ENCODE peak calls at places on chromosomes 12 and 14, in four cellular contexts. I is transverse colon, J is SK-N-SH, R is prostate gland. Y is an unnamed sample.

GRCh38 chr12:1915082-1915968 is 3.1 kb downstream of the CACNA2D4 start:
- DNase-seq in J (peak), R (no peak), I (no peak), Y (peak)

GRCh38 chr14:21672116-21672515 is 1.5 kb downstream of the OR4E1 start:
- DNase-seq in I (no peak), J (no peak), R (no peak), Y (no peak)

GRCh38 chr12:53071591-53072551 is 7.3 kb downstream of the SPRYD3 start:
- DNase-seq in I (peak), J (peak), R (no peak), Y (no peak)

GRCh38 chr12:46450279-46450748 is 77.7 kb upstream of the SLC38A2 start:
- DNase-seq in J (no peak), R (no peak), I (peak), Y (no peak)

GRCh38 chr12:6452908-6453630 is 1.2 kb downstream of the TAPBPL start:
- DNase-seq in I (peak), J (no peak), R (no peak), Y (peak)

GRCh38 chr12:53626702-53627169 is 554 bp upstream of the ATF7 start:
- DNase-seq in I (no peak), J (no peak), R (no peak), Y (no peak)

GRCh38 chr12:11880424-11880823 is 190.3 kb upstream of the BCL2L14 start:
- DNase-seq in R (no peak), J (no peak), I (no peak), Y (no peak)

GRCh38 chr12:54935235-54935951 is 49.2 kb downstream of the TESPA1 start:
- DNase-seq in J (no peak), R (peak), I (no peak), Y (no peak)

GRCh38 chr14:36222952-36223468 is 46.5 kb upstream of the PTCSC3 start:
- DNase-seq in I (no peak), R (no peak), J (no peak), Y (no peak)

GRCh38 chr14:24273422-24273998 is 2.1 kb upstream of the RABGGTA start:
- DNase-seq in I (no peak), R (no peak), J (peak), Y (no peak)

GRCh38 chr12:126763359-126763758 is 1503.6 kb upstream of the TMEM132C start:
- DNase-seq in I (no peak), R (no peak), J (no peak), Y (no peak)

GRCh38 chr12:107458163-107458562 is 227.4 kb upstream of the PWP1 start:
- DNase-seq in J (no peak), R (no peak), I (no peak), Y (no peak)

GRCh38 chr14:53850714-53851296 is 105.8 kb downstream of the BMP4 start:
- DNase-seq in I (no peak), R (no peak), J (no peak), Y (no peak)

GRCh38 chr12:65948320-65949008 is 124.2 kb downstream of the HMGA2 start:
- DNase-seq in R (peak), I (peak), J (no peak), Y (peak)

GRCh38 chr14:36655963-36656768 is 5.5 kb upstream of the PAX9 start:
- DNase-seq in I (peak), R (no peak), J (peak), Y (no peak)

GRCh38 chr14:20836668-20837338 is 34.2 kb upstream of the RNASE1 start:
- DNase-seq in I (no peak), J (no peak), R (peak), Y (no peak)

GRCh38 chr14:71290960-71291466 is 383.8 kb downstream of the PCNX1 start:
- DNase-seq in I (peak), R (no peak), J (no peak), Y (no peak)

GRCh38 chr12:118391836-118392235 is 15.5 kb downstream of the SUDS3 start:
- DNase-seq in R (no peak), I (no peak), J (no peak), Y (no peak)

GRCh38 chr12:62934799-62935674 is at the start of gene PPM1H:
- DNase-seq in J (peak), I (peak), R (peak), Y (no peak)

GRCh38 chr12:81800298-81801148 is 41.4 kb upstream of the PPFIA2 start:
- DNase-seq in J (no peak), R (no peak), I (no peak), Y (no peak)

GRCh38 chr12:113899844-113900471 is 66.2 kb downstream of the RBM19 start:
- DNase-seq in J (no peak), I (no peak), R (peak), Y (no peak)

GRCh38 chr12:41293011-41293410 is 104.9 kb downstream of the PDZRN4 start:
- DNase-seq in J (no peak), I (no peak), R (no peak), Y (no peak)

GRCh38 chr12:6341439-6342139 is at the start of gene TNFRSF1A:
- DNase-seq in R (peak), I (peak), J (peak), Y (no peak)

GRCh38 chr12:102349079-102349478 is 131.3 kb downstream of the IGF1 start:
- DNase-seq in R (no peak), I (no peak), J (no peak), Y (no peak)

GRCh38 chr14:75088566-75089373 is 19.3 kb downstream of the ZC2HC1C start:
- DNase-seq in J (peak), R (peak), I (peak), Y (no peak)

DNA sequence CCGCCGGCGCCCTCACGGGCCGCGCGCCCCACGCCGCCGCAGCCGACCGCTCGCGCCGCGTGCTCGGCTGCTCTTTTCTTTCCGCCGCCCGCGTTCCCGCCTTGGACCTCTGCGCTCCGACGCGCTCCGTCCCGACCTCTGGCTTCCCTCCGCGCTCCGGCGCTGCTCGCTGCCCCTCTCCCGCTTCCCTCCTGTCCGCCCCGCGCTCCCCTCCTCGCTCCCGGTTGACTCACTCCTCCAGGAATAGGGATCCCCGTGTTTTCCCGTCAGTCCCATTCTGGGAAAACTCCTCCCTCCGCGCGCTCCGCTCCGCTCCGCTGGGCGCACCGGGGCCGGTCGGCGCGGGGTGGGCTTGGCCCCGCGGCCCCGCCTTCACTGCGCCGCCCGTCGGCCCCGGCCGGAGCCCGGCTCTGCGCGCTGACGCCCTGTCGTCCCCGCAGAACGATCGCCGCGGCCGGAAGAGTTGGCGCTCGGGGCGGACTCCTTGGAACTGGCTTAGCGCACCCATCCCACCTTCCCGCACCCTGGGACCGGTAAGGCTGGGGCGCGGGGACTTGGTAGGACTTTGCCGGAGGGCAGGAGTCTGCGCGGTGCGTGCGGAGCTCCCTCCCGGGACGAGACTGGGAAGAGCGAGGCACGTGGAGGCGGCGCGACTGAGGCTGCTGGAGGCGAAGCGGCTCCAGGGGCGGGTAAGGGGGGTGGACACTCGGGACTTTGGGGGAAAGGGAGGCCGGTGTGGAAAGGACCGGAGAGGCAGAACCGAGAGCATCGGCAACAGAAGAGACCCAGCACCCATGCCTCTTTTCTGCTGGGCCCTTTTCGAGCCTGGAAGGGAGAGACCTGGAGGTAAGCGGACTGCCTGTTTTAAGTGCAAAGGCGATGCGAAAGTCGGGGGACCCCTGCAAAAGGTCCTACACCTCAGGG is 573 bp downstream of the TEAD4 start:
- DNase-seq in I (peak), R (peak), J (peak), Y (peak)
- TF ChIP-seq POLR2AphosphoS5 in I (peak), R (no peak), J (no peak), Y (no peak)

GRCh38 chr14:100071545-100071944 is 6.3 kb downstream of the EVL start:
- DNase-seq in I (no peak), R (no peak), J (no peak), Y (no peak)

GRCh38 chr14:100076133-100076532 is 10.9 kb downstream of the EVL start:
- DNase-seq in J (no peak), R (no peak), I (no peak), Y (no peak)

GRCh38 chr14:100070310-100070709 is 5.1 kb downstream of the EVL start:
- DNase-seq in J (no peak), R (no peak), I (no peak), Y (no peak)

GRCh38 chr14:100074431-100075100 is 9.3 kb downstream of the EVL start:
- DNase-seq in R (no peak), I (no peak), J (no peak), Y (no peak)

GRCh38 chr14:100072783-100073346 is 7.6 kb downstream of the EVL start:
- DNase-seq in I (peak), R (peak), J (no peak), Y (no peak)
- TF ChIP-seq CTCF in I (no peak), R (peak), J (no peak), Y (no peak)

GRCh38 chr14:58395815-58396626 is at the start of gene TOMM20L:
- DNase-seq in I (peak), R (peak), J (peak), Y (peak)
- TF ChIP-seq POLR2AphosphoS5 in I (no peak), R (no peak), J (no peak), Y (no peak)

GRCh38 chr12:115866909-115867525 is 410.5 kb downstream of the MED13L start:
- DNase-seq in J (peak), R (peak), I (peak), Y (no peak)
- TF ChIP-seq CTCF in J (peak), R (peak), I (no peak), Y (peak)

Y was measured in suprapubic skin.